ENCODE peak calls at places on chromosomes 16 and 17, in nine cellular contexts. One of them, this sample, is unnamed.

GRCh38 chr17:1743094-1743452 is 402 bp downstream of the SERPINF2 start:
- DNase-seq in GM10248: no peak
- DNase-seq in AG09319: no peak
- DNase-seq in naive thymus-derived CD4-positive, alpha-beta T cell: no peak
- DNase-seq in T-helper 1 cell: no peak
- DNase-seq in SK-N-DZ: no peak
- DNase-seq in left colon: no peak
- DNase-seq in astrocyte of the cerebellum: no peak
- DNase-seq in effector CD4-positive, alpha-beta T cell: no peak
- DNase-seq in this sample: no peak

GRCh38 chr17:19301274-19301946 is 61.1 kb downstream of the B9D1 start:
- DNase-seq in GM10248: no peak
- DNase-seq in AG09319: no peak
- DNase-seq in naive thymus-derived CD4-positive, alpha-beta T cell: no peak
- DNase-seq in T-helper 1 cell: no peak
- DNase-seq in SK-N-DZ: no peak
- DNase-seq in left colon: peak
- DNase-seq in astrocyte of the cerebellum: no peak
- DNase-seq in effector CD4-positive, alpha-beta T cell: no peak
- DNase-seq in this sample: no peak

GRCh38 chr17:72556944-72557826 is 436.4 kb downstream of the SOX9 start:
- DNase-seq in GM10248: peak
- DNase-seq in AG09319: no peak
- DNase-seq in naive thymus-derived CD4-positive, alpha-beta T cell: peak
- DNase-seq in T-helper 1 cell: peak
- DNase-seq in SK-N-DZ: peak
- DNase-seq in left colon: peak
- DNase-seq in astrocyte of the cerebellum: no peak
- DNase-seq in effector CD4-positive, alpha-beta T cell: peak
- DNase-seq in this sample: peak

GRCh38 chr16:83215417-83216001 is 588.7 kb downstream of the CDH13 start:
- DNase-seq in GM10248: peak
- DNase-seq in AG09319: no peak
- DNase-seq in naive thymus-derived CD4-positive, alpha-beta T cell: no peak
- DNase-seq in T-helper 1 cell: peak
- DNase-seq in SK-N-DZ: no peak
- DNase-seq in left colon: peak
- DNase-seq in astrocyte of the cerebellum: peak
- DNase-seq in effector CD4-positive, alpha-beta T cell: peak
- DNase-seq in this sample: no peak

GRCh38 chr17:63698381-63698885 is 1.5 kb downstream of the LIMD2 start:
- DNase-seq in GM10248: no peak
- DNase-seq in AG09319: no peak
- DNase-seq in naive thymus-derived CD4-positive, alpha-beta T cell: peak
- DNase-seq in T-helper 1 cell: no peak
- DNase-seq in SK-N-DZ: no peak
- DNase-seq in left colon: peak
- DNase-seq in astrocyte of the cerebellum: no peak
- DNase-seq in effector CD4-positive, alpha-beta T cell: peak
- DNase-seq in this sample: peak

GRCh38 chr17:3558603-3559269 is 1.1 kb upstream of the TRPV3 start:
- DNase-seq in GM10248: peak
- DNase-seq in AG09319: no peak
- DNase-seq in naive thymus-derived CD4-positive, alpha-beta T cell: no peak
- DNase-seq in T-helper 1 cell: peak
- DNase-seq in SK-N-DZ: no peak
- DNase-seq in left colon: peak
- DNase-seq in astrocyte of the cerebellum: no peak
- DNase-seq in effector CD4-positive, alpha-beta T cell: peak
- DNase-seq in this sample: peak

GRCh38 chr17:62592305-62593099 is 35.0 kb upstream of the MRC2 start:
- DNase-seq in GM10248: no peak
- DNase-seq in AG09319: no peak
- DNase-seq in naive thymus-derived CD4-positive, alpha-beta T cell: no peak
- DNase-seq in T-helper 1 cell: no peak
- DNase-seq in SK-N-DZ: no peak
- DNase-seq in left colon: no peak
- DNase-seq in astrocyte of the cerebellum: no peak
- DNase-seq in effector CD4-positive, alpha-beta T cell: no peak
- DNase-seq in this sample: no peak

GRCh38 chr17:56176101-56176500 is 22.8 kb downstream of the ANKFN1 start:
- DNase-seq in GM10248: no peak
- DNase-seq in AG09319: no peak
- DNase-seq in naive thymus-derived CD4-positive, alpha-beta T cell: no peak
- DNase-seq in T-helper 1 cell: no peak
- DNase-seq in SK-N-DZ: no peak
- DNase-seq in left colon: no peak
- DNase-seq in astrocyte of the cerebellum: no peak
- DNase-seq in effector CD4-positive, alpha-beta T cell: no peak
- DNase-seq in this sample: no peak

GRCh38 chr17:1179635-1180433 is at the start of gene ABR:
- DNase-seq in GM10248: peak
- DNase-seq in AG09319: no peak
- DNase-seq in naive thymus-derived CD4-positive, alpha-beta T cell: peak
- DNase-seq in T-helper 1 cell: peak
- DNase-seq in SK-N-DZ: no peak
- DNase-seq in left colon: peak
- DNase-seq in astrocyte of the cerebellum: no peak
- DNase-seq in effector CD4-positive, alpha-beta T cell: peak
- DNase-seq in this sample: no peak

GRCh38 chr17:62696726-62697490 is 69.4 kb downstream of the MRC2 start:
- DNase-seq in GM10248: no peak
- DNase-seq in AG09319: no peak
- DNase-seq in naive thymus-derived CD4-positive, alpha-beta T cell: no peak
- DNase-seq in T-helper 1 cell: no peak
- DNase-seq in SK-N-DZ: peak
- DNase-seq in left colon: no peak
- DNase-seq in astrocyte of the cerebellum: no peak
- DNase-seq in effector CD4-positive, alpha-beta T cell: no peak
- DNase-seq in this sample: no peak

GRCh38 chr16:68086336-68086821 is 1.2 kb downstream of the NFATC3 start:
- DNase-seq in GM10248: no peak
- DNase-seq in AG09319: no peak
- DNase-seq in naive thymus-derived CD4-positive, alpha-beta T cell: no peak
- DNase-seq in T-helper 1 cell: no peak
- DNase-seq in SK-N-DZ: peak
- DNase-seq in left colon: no peak
- DNase-seq in astrocyte of the cerebellum: no peak
- DNase-seq in effector CD4-positive, alpha-beta T cell: no peak
- DNase-seq in this sample: no peak

GRCh38 chr16:2284797-2285576 is 17.1 kb upstream of the RNPS1 start:
- DNase-seq in GM10248: no peak
- DNase-seq in AG09319: no peak
- DNase-seq in naive thymus-derived CD4-positive, alpha-beta T cell: no peak
- DNase-seq in T-helper 1 cell: no peak
- DNase-seq in SK-N-DZ: no peak
- DNase-seq in left colon: no peak
- DNase-seq in astrocyte of the cerebellum: no peak
- DNase-seq in effector CD4-positive, alpha-beta T cell: no peak
- DNase-seq in this sample: no peak

GRCh38 chr17:27319536-27320221 is 25.8 kb downstream of the WSB1 start:
- DNase-seq in GM10248: no peak
- DNase-seq in AG09319: peak
- DNase-seq in naive thymus-derived CD4-positive, alpha-beta T cell: no peak
- DNase-seq in T-helper 1 cell: no peak
- DNase-seq in SK-N-DZ: no peak
- DNase-seq in left colon: peak
- DNase-seq in astrocyte of the cerebellum: peak
- DNase-seq in effector CD4-positive, alpha-beta T cell: no peak
- DNase-seq in this sample: no peak

GRCh38 chr17:17237026-17237799 is at the start of gene FLCN:
- DNase-seq in GM10248: peak
- DNase-seq in AG09319: peak
- DNase-seq in naive thymus-derived CD4-positive, alpha-beta T cell: peak
- DNase-seq in T-helper 1 cell: peak
- DNase-seq in SK-N-DZ: peak
- DNase-seq in left colon: peak
- DNase-seq in astrocyte of the cerebellum: peak
- DNase-seq in effector CD4-positive, alpha-beta T cell: peak
- DNase-seq in this sample: peak

GRCh38 chr17:17043668-17044226 is 1.5 kb downstream of the MPRIP start:
- DNase-seq in GM10248: no peak
- DNase-seq in AG09319: no peak
- DNase-seq in naive thymus-derived CD4-positive, alpha-beta T cell: no peak
- DNase-seq in T-helper 1 cell: no peak
- DNase-seq in SK-N-DZ: no peak
- DNase-seq in left colon: peak
- DNase-seq in astrocyte of the cerebellum: no peak
- DNase-seq in effector CD4-positive, alpha-beta T cell: no peak
- DNase-seq in this sample: peak

GRCh38 chr17:77885678-77886386 is 72.7 kb upstream of the TNRC6C start:
- DNase-seq in GM10248: no peak
- DNase-seq in AG09319: no peak
- DNase-seq in naive thymus-derived CD4-positive, alpha-beta T cell: no peak
- DNase-seq in T-helper 1 cell: no peak
- DNase-seq in SK-N-DZ: no peak
- DNase-seq in left colon: no peak
- DNase-seq in astrocyte of the cerebellum: no peak
- DNase-seq in effector CD4-positive, alpha-beta T cell: no peak
- DNase-seq in this sample: no peak

GRCh38 chr16:3017806-3018506 is at the start of gene CLDN6:
- DNase-seq in GM10248: no peak
- DNase-seq in AG09319: no peak
- DNase-seq in naive thymus-derived CD4-positive, alpha-beta T cell: no peak
- DNase-seq in T-helper 1 cell: no peak
- DNase-seq in SK-N-DZ: no peak
- DNase-seq in left colon: peak
- DNase-seq in astrocyte of the cerebellum: no peak
- DNase-seq in effector CD4-positive, alpha-beta T cell: no peak
- DNase-seq in this sample: no peak

GRCh38 chr17:4607261-4607731 is 23.0 kb downstream of the SMTNL2 start:
- DNase-seq in GM10248: no peak
- DNase-seq in AG09319: no peak
- DNase-seq in naive thymus-derived CD4-positive, alpha-beta T cell: no peak
- DNase-seq in T-helper 1 cell: no peak
- DNase-seq in SK-N-DZ: no peak
- DNase-seq in left colon: no peak
- DNase-seq in astrocyte of the cerebellum: no peak
- DNase-seq in effector CD4-positive, alpha-beta T cell: no peak
- DNase-seq in this sample: no peak

GRCh38 chr17:7046127-7046724 is 2.3 kb upstream of the SLC16A11 start:
- DNase-seq in GM10248: no peak
- DNase-seq in AG09319: no peak
- DNase-seq in naive thymus-derived CD4-positive, alpha-beta T cell: no peak
- DNase-seq in T-helper 1 cell: no peak
- DNase-seq in SK-N-DZ: no peak
- DNase-seq in left colon: peak
- DNase-seq in astrocyte of the cerebellum: no peak
- DNase-seq in effector CD4-positive, alpha-beta T cell: peak
- DNase-seq in this sample: peak

GRCh38 chr16:80974649-80975376 is 31.9 kb downstream of the CMC2 start:
- DNase-seq in GM10248: no peak
- DNase-seq in AG09319: no peak
- DNase-seq in naive thymus-derived CD4-positive, alpha-beta T cell: no peak
- DNase-seq in T-helper 1 cell: no peak
- DNase-seq in SK-N-DZ: no peak
- DNase-seq in left colon: no peak
- DNase-seq in astrocyte of the cerebellum: no peak
- DNase-seq in effector CD4-positive, alpha-beta T cell: no peak
- DNase-seq in this sample: peak

GRCh38 chr17:27294689-27295630 is 1.0 kb downstream of the WSB1 start:
- DNase-seq in GM10248: peak
- DNase-seq in AG09319: peak
- DNase-seq in naive thymus-derived CD4-positive, alpha-beta T cell: peak
- DNase-seq in T-helper 1 cell: peak
- DNase-seq in SK-N-DZ: peak
- DNase-seq in left colon: peak
- DNase-seq in astrocyte of the cerebellum: peak
- DNase-seq in effector CD4-positive, alpha-beta T cell: peak
- DNase-seq in this sample: peak

GRCh38 chr17:4499431-4500187 is 928 bp downstream of the SPNS2 start:
- DNase-seq in GM10248: no peak
- DNase-seq in AG09319: no peak
- DNase-seq in naive thymus-derived CD4-positive, alpha-beta T cell: peak
- DNase-seq in T-helper 1 cell: no peak
- DNase-seq in SK-N-DZ: no peak
- DNase-seq in left colon: no peak
- DNase-seq in astrocyte of the cerebellum: no peak
- DNase-seq in effector CD4-positive, alpha-beta T cell: no peak
- DNase-seq in this sample: peak

GRCh38 chr16:78230832-78231231 is 131.4 kb downstream of the WWOX start:
- DNase-seq in GM10248: no peak
- DNase-seq in AG09319: no peak
- DNase-seq in naive thymus-derived CD4-positive, alpha-beta T cell: no peak
- DNase-seq in T-helper 1 cell: no peak
- DNase-seq in SK-N-DZ: no peak
- DNase-seq in left colon: no peak
- DNase-seq in astrocyte of the cerebellum: no peak
- DNase-seq in effector CD4-positive, alpha-beta T cell: no peak
- DNase-seq in this sample: no peak

GRCh38 chr16:4684763-4685162 is 8.6 kb upstream of the NUDT16L1 start:
- DNase-seq in GM10248: no peak
- DNase-seq in AG09319: no peak
- DNase-seq in naive thymus-derived CD4-positive, alpha-beta T cell: no peak
- DNase-seq in T-helper 1 cell: no peak
- DNase-seq in SK-N-DZ: no peak
- DNase-seq in left colon: no peak
- DNase-seq in astrocyte of the cerebellum: no peak
- DNase-seq in effector CD4-positive, alpha-beta T cell: no peak
- DNase-seq in this sample: no peak

GRCh38 chr17:27975146-27976011 is 67.1 kb upstream of the NLK start:
- DNase-seq in GM10248: no peak
- DNase-seq in AG09319: no peak
- DNase-seq in naive thymus-derived CD4-positive, alpha-beta T cell: no peak
- DNase-seq in T-helper 1 cell: no peak
- DNase-seq in SK-N-DZ: no peak
- DNase-seq in left colon: no peak
- DNase-seq in astrocyte of the cerebellum: no peak
- DNase-seq in effector CD4-positive, alpha-beta T cell: no peak
- DNase-seq in this sample: no peak